ENCODE peak calls at places on chromosomes 3 and 15, in five cellular contexts. Y is mesenchymal stem cell, U is upper lobe of right lung, P is OCI-LY7, G is psoas muscle. O is an unnamed sample.

GRCh38 chr15:66935121-66935520 is 130.3 kb upstream of the SMAD3 start:
- DNase-seq in Y (no peak), U (no peak), G (no peak), P (no peak), O (no peak)

GRCh38 chr15:38991701-38992100 is 427.1 kb upstream of the RASGRP1 start:
- DNase-seq in U (no peak), Y (no peak), G (no peak), P (no peak), O (no peak)

GRCh38 chr3:95971573-95971972 is 842.8 kb upstream of the EPHA6 start:
- DNase-seq in U (no peak), P (no peak), G (no peak), Y (peak; percentile 22), O (no peak)

GRCh38 chr15:31297880-31298456 is 28.7 kb upstream of the KLF13 start:
- DNase-seq in G (no peak), P (no peak), U (peak; percentile 36), Y (no peak), O (no peak)

GRCh38 chr3:178551916-178552321 is 15.7 kb downstream of the KCNMB2 start:
- DNase-seq in G (no peak), Y (peak; percentile 82), U (no peak), P (no peak), O (no peak)

GRCh38 chr3:133505813-133506212 is 67.7 kb upstream of the CDV3 start:
- DNase-seq in G (no peak), U (no peak), P (no peak), Y (no peak), O (no peak)

GRCh38 chr15:76138436-76138835 is 78.7 kb downstream of the TMEM266 start:
- DNase-seq in P (no peak), Y (no peak), U (no peak), G (no peak), O (no peak)

GRCh38 chr15:73482184-73482583 is 39.2 kb downstream of the REC114 start:
- DNase-seq in P (no peak), Y (no peak), G (no peak), U (no peak), O (no peak)

GRCh38 chr15:86916671-86917450 is 837.2 kb downstream of the AGBL1 start:
- DNase-seq in P (no peak), U (no peak), Y (peak; percentile 8), G (no peak), O (peak; percentile 68)

GRCh38 chr15:43390723-43391122 is 19.8 kb downstream of the TUBGCP4 start:
- DNase-seq in U (no peak), P (no peak), Y (peak; percentile 50), G (no peak), O (no peak)

DNA sequence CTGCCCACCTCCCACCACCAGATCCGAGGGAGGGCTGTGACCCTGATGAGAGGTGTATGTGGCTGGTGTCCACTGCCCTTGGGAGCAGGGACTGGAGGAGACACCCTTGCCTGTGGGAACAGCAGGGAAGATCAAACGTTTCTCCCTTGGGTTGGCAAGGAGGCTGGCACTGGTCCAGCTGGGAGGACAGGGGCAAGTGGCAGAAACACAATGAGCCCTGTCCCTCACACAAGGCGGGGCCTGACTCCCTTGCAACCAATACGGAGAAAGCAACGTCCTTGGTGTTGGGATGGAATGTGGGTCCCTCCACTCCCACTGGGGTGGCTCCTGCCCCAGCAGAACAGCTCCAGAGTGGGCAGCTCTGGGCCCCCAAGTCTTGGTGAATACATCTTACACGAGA is 5.2 kb downstream of the HYAL2 start:
- DNase-seq in U (peak; percentile 73), P (no peak), G (no peak), Y (no peak), O (no peak)
- H3K27ac ChIP-seq in U (peak overlapping the region; percentile 79), P (no peak overlapping the region), G (no peak overlapping the region), Y (peak overlapping the region; percentile 4), O (no peak overlapping the region)

GRCh38 chr3:121477589-121477988 is 68.2 kb downstream of the POLQ start:
- DNase-seq in Y (peak; percentile 53), G (no peak), P (no peak), U (no peak), O (no peak)

GRCh38 chr3:121482651-121483050 is 63.1 kb downstream of the POLQ start:
- DNase-seq in P (no peak), G (no peak), U (no peak), Y (peak; percentile 68), O (no peak)

GRCh38 chr3:121481116-121481895 is 64.5 kb downstream of the POLQ start:
- DNase-seq in Y (peak; percentile 33), P (no peak), U (no peak), G (no peak), O (no peak)

GRCh38 chr3:121488628-121489027 is 57.2 kb downstream of the POLQ start:
- DNase-seq in Y (no peak), U (no peak), G (no peak), P (no peak), O (no peak)

GRCh38 chr3:121483290-121483689 is 62.5 kb downstream of the POLQ start:
- DNase-seq in G (no peak), Y (peak; percentile 20), U (no peak), P (no peak), O (no peak)
- H3K27ac ChIP-seq in G (no peak overlapping the region), Y (no peak overlapping the region), U (no peak overlapping the region), P (no peak overlapping the region), O (no peak overlapping the region)

DNA sequence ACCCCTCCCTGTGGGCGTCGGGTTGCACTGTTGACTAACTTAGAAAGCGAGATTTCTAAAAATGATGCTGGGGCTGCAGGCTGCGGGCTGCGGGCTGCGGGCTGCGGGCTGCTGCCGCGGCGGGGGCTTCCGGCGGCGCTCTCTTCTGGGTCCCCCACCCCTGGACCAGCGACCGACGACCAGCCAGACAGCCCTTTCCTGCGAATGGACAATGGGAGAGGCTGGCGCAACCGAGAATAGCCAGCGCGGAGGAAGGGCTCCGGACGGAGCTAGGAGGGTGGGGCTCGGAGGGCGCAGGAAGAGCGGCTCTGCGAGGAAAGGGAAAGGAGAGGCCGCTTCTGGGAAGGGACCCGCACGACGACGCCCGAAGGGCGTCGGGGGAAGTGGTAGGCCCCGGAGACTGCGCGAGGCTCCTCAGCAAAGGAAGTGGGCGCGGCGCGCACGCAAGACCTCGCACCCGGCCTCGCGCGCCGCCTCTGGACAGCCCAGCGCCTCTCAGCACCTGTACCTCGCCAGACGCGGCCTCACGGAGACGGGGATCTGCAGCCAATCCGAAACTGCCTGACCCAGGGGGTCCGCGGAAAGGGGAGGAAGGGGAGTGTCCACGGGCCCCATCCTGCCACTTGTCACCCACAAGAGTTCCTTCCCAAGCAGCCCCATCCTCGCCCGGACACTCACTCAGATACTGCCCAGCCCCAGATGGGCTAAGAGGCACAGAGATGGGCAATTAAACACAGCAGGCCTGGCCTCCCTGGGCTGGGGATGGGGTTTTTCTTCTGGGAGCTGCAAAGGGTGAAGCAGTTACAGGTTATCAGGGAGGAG is 70.7 kb downstream of the SLC12A8 start:
- DNase-seq in U (peak; percentile 85), Y (no peak), G (peak; percentile 79), P (no peak), O (no peak)
- H3K27ac ChIP-seq in U (peak overlapping the region; percentile 70), Y (no peak overlapping the region), G (peak overlapping the region; percentile 63), P (no peak overlapping the region), O (peak overlapping the region; percentile 43)

DNA sequence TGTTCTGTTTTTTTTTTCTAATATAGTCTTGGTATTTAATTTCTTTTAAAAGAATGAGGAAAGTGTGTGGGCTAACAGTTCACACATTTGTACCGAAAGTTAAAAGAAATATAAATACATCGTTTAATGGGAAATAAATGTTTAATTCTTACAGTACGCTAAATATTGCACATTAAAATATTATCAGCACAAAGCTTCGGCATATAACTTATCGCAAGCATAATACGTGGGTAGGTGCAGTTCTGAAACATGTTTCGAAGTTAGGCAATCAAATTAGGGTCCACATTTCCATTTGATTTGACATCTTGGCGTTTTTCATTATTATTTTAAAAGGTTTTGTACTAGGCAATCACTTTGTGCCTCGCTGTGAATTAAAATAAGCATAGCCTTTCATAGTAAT is 41.3 kb downstream of the VGLL4 start:
- DNase-seq in Y (no peak), P (no peak), U (no peak), G (no peak), O (no peak)
- H3K27ac ChIP-seq in Y (no peak overlapping the region), P (peak overlapping the region; percentile 91), U (no peak overlapping the region), G (peak overlapping the region; percentile 81), O (no peak overlapping the region)

GRCh38 chr3:11201246-11202024 is 47.1 kb downstream of the HRH1 start:
- DNase-seq in P (no peak), G (no peak), U (no peak), Y (no peak), O (no peak)

GRCh38 chr3:11206953-11207352 is 52.7 kb downstream of the HRH1 start:
- DNase-seq in Y (no peak), P (no peak), U (no peak), G (no peak), O (no peak)

GRCh38 chr3:11200679-11200952 is 46.3 kb downstream of the HRH1 start:
- DNase-seq in Y (peak; percentile 13), G (no peak), P (no peak), U (no peak), O (no peak)

GRCh38 chr3:11206316-11206715 is 52.0 kb downstream of the HRH1 start:
- DNase-seq in U (peak; percentile 87), P (no peak), Y (peak; percentile 63), G (no peak), O (no peak)

GRCh38 chr3:11204697-11205397 is 50.6 kb downstream of the HRH1 start:
- DNase-seq in G (no peak), P (no peak), U (no peak), Y (no peak), O (no peak)
- H3K27ac ChIP-seq in G (no peak overlapping the region), P (no peak overlapping the region), U (peak overlapping the region; percentile 42), Y (no peak overlapping the region), O (no peak overlapping the region)

GRCh38 chr15:101179341-101180153 is 72.3 kb downstream of the CHSY1 start:
- DNase-seq in Y (no peak), P (no peak), G (no peak), U (no peak), O (no peak)
- H3K27ac ChIP-seq in Y (peak overlapping the region; percentile 85), P (no peak overlapping the region), G (no peak overlapping the region), U (no peak overlapping the region), O (no peak overlapping the region)

DNA sequence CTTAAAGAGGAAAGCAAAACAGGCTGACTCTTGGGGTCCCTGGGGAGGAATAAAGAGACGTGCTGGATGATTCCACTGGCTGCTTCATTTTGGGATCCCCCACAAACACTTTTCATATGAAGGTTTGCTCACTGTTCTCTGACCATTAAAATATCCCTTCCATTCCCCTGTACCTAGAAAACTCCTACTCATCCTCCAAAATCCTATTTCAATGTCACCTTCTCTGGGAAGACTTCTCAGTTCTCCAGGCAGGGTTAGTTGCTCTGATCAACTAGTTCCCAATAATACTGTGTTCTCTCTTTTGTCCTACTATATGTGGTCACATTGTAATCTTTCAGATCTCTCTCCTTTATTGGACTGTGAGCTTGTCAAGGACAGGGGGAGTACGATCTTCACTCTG is 19.0 kb downstream of the LARP6 start:
- DNase-seq in P (no peak), G (no peak), Y (no peak), U (no peak), O (no peak)
- H3K27ac ChIP-seq in P (no peak overlapping the region), G (no peak overlapping the region), Y (no peak overlapping the region), U (no peak overlapping the region), O (peak overlapping the region; percentile 54)